ENCODE peak calls at places on chromosomes 6 and 20, in four cellular contexts. L, N, U and V are unnamed samples.

GRCh38 chr6:155341130-155341828 is 27.0 kb upstream of the TFB1M start:
- DNase-seq in L (no peak), U (no peak), N (no peak), V (no peak)

GRCh38 chr20:13870349-13870748 is 85.5 kb downstream of the NDUFAF5 start:
- DNase-seq in N (no peak), L (peak), U (peak), V (no peak)

GRCh38 chr6:168686831-168687730 is 246.1 kb downstream of the SMOC2 start:
- DNase-seq in N (no peak), U (no peak), L (no peak), V (no peak)

GRCh38 chr6:40185486-40185885 is 251.2 kb upstream of the MOCS1 start:
- DNase-seq in L (no peak), U (no peak), N (no peak), V (no peak)

GRCh38 chr6:90179190-90180169 is 117.2 kb downstream of the BACH2 start:
- DNase-seq in L (no peak), U (no peak), N (no peak), V (no peak)

GRCh38 chr6:15507221-15507620 is 155.6 kb downstream of the DTNBP1 start:
- DNase-seq in L (no peak), N (no peak), U (no peak), V (no peak)

GRCh38 chr6:133083248-133083967 is 157.7 kb upstream of the EYA4 start:
- DNase-seq in L (no peak), N (no peak), U (no peak), V (no peak)

GRCh38 chr6:109235639-109236038 is 140.3 kb downstream of the CEP57L1 start:
- DNase-seq in N (no peak), L (no peak), U (no peak), V (no peak)

GRCh38 chr6:106439459-106439858 is 78.9 kb downstream of the CRYBG1 start:
- DNase-seq in U (no peak), N (no peak), L (no peak), V (no peak)

GRCh38 chr20:40754372-40754943 is 65.4 kb upstream of the MAFB start:
- DNase-seq in U (no peak), N (no peak), L (no peak), V (no peak)

GRCh38 chr6:106512048-106512957 is 117.0 kb downstream of the RTN4IP1 start:
- DNase-seq in U (no peak), L (peak), N (no peak), V (peak)

GRCh38 chr20:38877483-38877882 is 48.7 kb upstream of the FAM83D start:
- DNase-seq in L (no peak), N (no peak), U (no peak), V (no peak)

GRCh38 chr20:4601630-4602296 is 119.9 kb upstream of the PRND start:
- DNase-seq in N (no peak), L (no peak), U (no peak), V (no peak)

GRCh38 chr20:47561603-47562583 is 60.2 kb downstream of the NCOA3 start:
- DNase-seq in U (no peak), N (no peak), L (no peak), V (no peak)

GRCh38 chr20:55354700-55355099 is 650.6 kb downstream of the CBLN4 start:
- DNase-seq in U (no peak), L (no peak), N (no peak), V (no peak)

GRCh38 chr20:58513580-58514285 is 1.5 kb downstream of the APCDD1L start:
- DNase-seq in N (no peak), L (no peak), U (no peak), V (no peak)

GRCh38 chr6:66421570-66421969 is 714.5 kb upstream of the EYS start:
- DNase-seq in L (no peak), U (no peak), N (no peak), V (no peak)

GRCh38 chr20:47748851-47749250 is 36.4 kb downstream of the SULF2 start:
- DNase-seq in U (no peak), L (peak), N (no peak), V (no peak)

GRCh38 chr6:124260337-124260736 is 456.7 kb downstream of the NKAIN2 start:
- DNase-seq in N (no peak), U (no peak), L (no peak), V (no peak)

GRCh38 chr6:72696055-72696454 is 74.2 kb downstream of the KCNQ5 start:
- DNase-seq in N (no peak), L (no peak), U (no peak), V (no peak)

DNA sequence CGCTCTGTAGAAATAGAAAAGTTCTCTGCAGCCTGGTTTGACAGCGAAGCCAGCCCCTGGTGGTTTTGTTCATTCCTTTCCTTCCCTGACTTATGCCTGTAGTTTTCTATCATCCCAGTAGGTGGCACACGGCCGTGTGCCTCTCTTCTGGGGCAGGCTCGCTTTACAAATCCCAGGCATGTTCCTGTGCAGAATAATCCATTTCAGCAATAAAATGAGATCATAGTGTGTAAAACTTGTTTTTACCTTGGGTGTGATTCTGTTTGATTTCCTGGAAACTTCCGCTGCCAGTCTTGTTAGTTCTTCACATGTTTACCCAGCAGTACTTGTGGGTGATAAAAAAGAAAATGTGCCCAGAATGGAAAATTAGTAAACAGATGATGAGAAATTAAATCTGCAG is 7.4 kb upstream of the INSM1 start:
- DNase-seq in L (peak), U (peak), N (no peak), V (no peak)
- TF ChIP-seq SPI1 in L (no peak), U (no peak), N (no peak), V (no peak)

GRCh38 chr6:54074591-54075195 is 36.5 kb upstream of the MLIP start:
- DNase-seq in N (no peak), U (no peak), L (no peak), V (no peak)
- TF ChIP-seq POLR2AphosphoS5 in N (no peak), U (no peak), L (no peak), V (no peak)

DNA sequence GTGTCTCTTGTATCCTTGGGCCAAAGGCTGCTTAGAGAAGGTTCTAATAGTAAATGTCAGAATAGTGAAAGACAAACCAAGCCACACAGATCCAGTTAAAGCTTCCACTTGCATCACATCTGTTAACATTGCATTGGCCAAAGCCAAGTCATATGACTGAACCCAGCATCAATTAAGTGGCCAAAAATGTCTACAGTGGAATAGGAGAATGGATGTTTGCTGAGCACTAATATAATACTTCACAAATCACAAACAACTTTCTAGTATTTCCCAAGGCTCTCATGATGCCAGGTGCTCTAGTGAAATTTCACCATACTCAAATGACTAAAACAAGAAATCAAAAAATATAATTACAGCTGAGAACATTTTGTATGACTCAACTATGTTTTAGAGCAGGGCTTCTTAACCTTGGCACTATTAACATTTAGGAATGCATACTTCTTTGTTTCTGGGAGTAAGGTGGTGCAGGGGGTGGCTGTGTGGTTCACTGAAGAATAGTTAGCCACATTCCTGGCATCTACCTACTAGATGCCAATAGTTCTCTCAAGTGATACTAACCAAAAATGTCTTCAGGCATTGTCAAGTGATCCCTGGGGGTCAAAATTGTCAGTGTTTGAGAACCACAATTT is 148.0 kb upstream of the SPTLC3 start:
- DNase-seq in N (no peak), U (no peak), L (no peak), V (no peak)
- TF ChIP-seq SPI1 in N (no peak), U (no peak), L (no peak), V (no peak)

GRCh38 chr20:266604-267562 is 9.4 kb downstream of the DEFB132 start:
- DNase-seq in L (peak), U (peak), N (peak), V (peak)
- TF ChIP-seq POLR2AphosphoS5 in L (peak), U (no peak), N (peak), V (peak)

DNA sequence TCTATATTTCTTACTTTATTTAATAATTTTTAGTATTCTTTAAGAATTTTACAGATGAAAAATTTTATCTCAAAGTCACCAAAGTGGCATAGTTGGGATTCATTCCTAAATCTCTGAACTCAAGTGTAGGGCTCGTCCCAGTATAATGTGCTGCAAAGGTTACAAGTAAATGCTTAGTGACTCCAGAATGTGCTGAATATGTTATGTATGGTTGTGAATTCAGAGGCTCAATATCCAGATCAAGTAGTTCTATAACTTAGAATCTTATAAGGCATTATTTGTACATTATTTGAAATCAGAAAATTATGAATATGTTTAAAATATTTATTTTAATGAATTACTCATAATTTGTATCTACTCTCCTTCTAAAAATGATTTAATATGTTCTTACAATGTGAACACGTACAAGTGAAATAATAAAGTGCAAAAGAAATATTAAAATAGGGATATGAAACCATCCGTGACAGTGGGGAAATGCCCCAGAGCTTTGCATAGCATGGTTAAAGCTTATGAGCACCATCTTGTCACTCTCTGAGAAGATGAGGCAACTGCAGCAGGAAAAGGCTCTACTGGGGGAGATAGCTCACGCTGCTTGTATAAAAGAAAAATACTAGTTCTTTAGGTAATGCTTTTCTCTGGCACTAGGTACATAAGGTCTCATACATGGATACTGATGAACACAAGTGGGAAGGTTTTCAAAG is 259.0 kb downstream of the FOXC1 start:
- DNase-seq in N (peak), U (no peak), L (no peak), V (no peak)
- TF ChIP-seq SPI1 in N (peak), U (no peak), L (no peak), V (peak)

DNA sequence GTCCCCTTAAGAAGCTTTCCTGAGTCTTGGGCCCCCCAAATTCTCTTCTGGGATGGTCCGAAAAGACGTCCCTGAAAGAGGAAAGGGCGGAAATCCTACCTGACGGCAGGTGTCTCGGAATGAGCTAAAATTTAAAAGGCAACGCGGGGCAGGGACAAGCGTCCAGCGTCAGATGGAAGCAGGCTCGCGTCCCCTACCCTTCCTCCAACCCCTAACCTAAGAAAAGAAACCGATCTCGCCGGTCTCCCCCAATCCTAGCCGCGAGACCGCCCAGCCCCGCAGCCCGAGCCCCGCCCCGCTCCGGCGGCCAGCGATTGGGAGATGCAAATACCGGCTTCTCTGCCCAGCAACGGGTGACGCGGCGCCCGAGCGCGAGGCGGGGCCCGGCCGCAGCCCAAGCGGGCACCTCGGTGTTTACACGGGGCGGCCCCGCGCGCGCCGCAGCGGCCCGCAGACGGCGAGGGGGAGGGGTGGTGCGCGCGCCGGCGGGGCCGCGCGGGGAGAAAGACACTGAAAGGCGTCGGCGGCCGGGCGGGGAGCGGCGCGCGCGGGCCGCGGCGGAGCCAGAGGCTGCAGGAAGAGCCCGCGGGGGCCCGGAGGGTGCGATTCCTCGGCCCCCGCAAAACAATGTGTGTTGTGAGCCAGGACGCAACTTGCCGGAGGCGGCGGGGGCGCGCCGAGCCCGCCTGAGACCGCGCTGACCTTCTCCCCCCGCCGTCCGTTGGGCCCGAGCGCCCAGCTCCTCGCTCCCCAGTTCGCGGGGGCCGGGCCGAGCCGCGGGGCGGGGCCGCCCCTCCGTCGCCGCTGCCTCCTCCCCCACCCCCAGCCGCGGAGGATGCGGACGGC is at the start of gene SOX12:
- DNase-seq in U (peak), N (peak), L (peak), V (peak)
- TF ChIP-seq POLR2AphosphoS5 in U (no peak), N (peak), L (no peak), V (no peak)

DNA sequence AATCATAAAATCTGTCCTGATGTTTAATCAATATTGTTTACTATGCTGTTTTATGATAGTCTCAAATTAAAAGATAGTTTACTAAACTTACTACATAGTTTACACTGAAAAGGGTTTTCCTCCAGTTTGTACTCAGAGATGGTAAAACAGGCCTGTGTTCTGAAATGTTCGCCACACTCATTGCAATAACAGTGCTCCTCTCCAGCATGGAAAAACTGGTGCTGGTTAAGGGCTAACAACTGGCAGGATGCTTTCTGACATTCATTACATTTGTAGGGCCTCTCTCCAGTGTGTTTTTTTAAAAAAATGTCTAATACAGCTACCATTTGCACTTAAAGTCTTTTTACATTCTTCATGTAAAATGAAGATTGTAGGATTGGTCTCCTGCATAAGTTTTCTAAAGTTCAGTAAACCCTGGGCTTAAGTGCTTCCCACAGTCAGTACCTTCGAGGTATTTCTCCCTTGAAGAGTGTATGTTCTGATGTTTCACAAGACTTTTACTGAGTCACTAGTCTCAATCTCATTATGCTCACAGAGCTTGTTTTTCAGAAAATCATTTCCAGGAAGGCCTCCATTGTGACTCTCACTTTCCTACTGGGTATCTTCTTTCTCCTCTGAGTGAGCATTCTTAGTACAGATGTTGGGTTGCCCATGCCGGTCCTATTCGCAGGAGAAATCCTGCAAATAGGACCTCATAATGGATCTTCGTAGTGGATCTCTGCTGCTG is 8.7 kb upstream of the ZSCAN12 start:
- DNase-seq in N (no peak), U (peak), L (no peak), V (no peak)
- TF ChIP-seq SPI1 in N (no peak), U (no peak), L (no peak), V (no peak)

GRCh38 chr20:51491393-51491792 is 51.1 kb downstream of the NFATC2 start:
- DNase-seq in U (no peak), L (no peak), N (no peak), V (no peak)

GRCh38 chr20:51490635-51491034 is 51.9 kb downstream of the NFATC2 start:
- DNase-seq in U (no peak), L (no peak), N (no peak), V (no peak)

GRCh38 chr20:51493346-51493791 is 49.1 kb downstream of the NFATC2 start:
- DNase-seq in L (no peak), U (peak), N (no peak), V (no peak)

GRCh38 chr20:51494241-51495110 is 48.0 kb downstream of the NFATC2 start:
- DNase-seq in N (no peak), U (no peak), L (peak), V (no peak)

GRCh38 chr20:51492167-51493092 is 50.1 kb downstream of the NFATC2 start:
- DNase-seq in L (peak), U (peak), N (no peak), V (no peak)
- TF ChIP-seq POLR2AphosphoS5 in L (no peak), U (no peak), N (no peak), V (no peak)